ENCODE peak calls at places on chromosomes 5 and 9, in five cellular contexts. L is Caco-2, A is progenitor cell of endocrine pancreas, E is nephron progenitor cell, R is activated B cell treated with CpG ODN at 0.5 μM for 24 hours. Z is an unnamed sample.

GRCh38 chr9:123562844-123563346 is 206.9 kb downstream of the CRB2 start:
- DNase-seq in L (no peak), A (no peak), E (no peak), R (no peak), Z (no peak)

GRCh38 chr9:113416149-113416726 is 5.7 kb downstream of the C9orf43 start:
- DNase-seq in L (no peak), A (no peak), E (no peak), R (no peak), Z (no peak)

GRCh38 chr5:160260881-160261815 is 31.8 kb downstream of the FABP6 start:
- DNase-seq in L (peak; percentile 88), A (peak; percentile 43), E (no peak), R (no peak), Z (peak; percentile 71)

GRCh38 chr5:26757941-26758340 is 280.4 kb downstream of the CDH9 start:
- DNase-seq in L (no peak), A (no peak), E (no peak), R (no peak), Z (no peak)

GRCh38 chr9:31135567-31135966 is 1248.9 kb upstream of the ACO1 start:
- DNase-seq in L (no peak), A (no peak), E (no peak), R (no peak), Z (no peak)

GRCh38 chr9:33065157-33066076 is 11.1 kb downstream of the SMU1 start:
- DNase-seq in L (no peak), A (no peak), E (no peak), R (no peak), Z (no peak)

GRCh38 chr9:14281136-14281795 is 32.7 kb downstream of the NFIB start:
- DNase-seq in L (no peak), A (no peak), E (no peak), R (no peak), Z (no peak)

GRCh38 chr9:13845460-13845859 is 468.5 kb downstream of the NFIB start:
- DNase-seq in L (no peak), A (no peak), E (no peak), R (no peak), Z (no peak)

GRCh38 chr9:122498883-122499288 is 11.7 kb upstream of the OR1J2 start:
- DNase-seq in L (peak; percentile 61), A (no peak), E (no peak), R (no peak), Z (peak; percentile 3)

GRCh38 chr5:102295534-102296228 is 403 bp downstream of the SLCO4C1 start:
- DNase-seq in L (no peak), A (peak; percentile 24), E (peak; percentile 42), R (no peak), Z (peak; percentile 34)

GRCh38 chr5:35436441-35437057 is 181.1 kb upstream of the SPEF2 start:
- DNase-seq in L (peak; percentile 47), A (no peak), E (no peak), R (no peak), Z (no peak)

GRCh38 chr5:116685069-116685468 is 110.4 kb upstream of the SEMA6A start:
- DNase-seq in L (no peak), A (no peak), E (no peak), R (no peak), Z (no peak)

GRCh38 chr9:96186601-96187011 is 115.4 kb downstream of the HSD17B3 start:
- DNase-seq in L (peak; percentile 61), A (peak; percentile 18), E (peak; percentile 73), R (no peak), Z (peak; percentile 33)

GRCh38 chr5:36443941-36444340 is 142.2 kb upstream of the RANBP3L start:
- DNase-seq in L (no peak), A (no peak), E (no peak), R (no peak), Z (no peak)

GRCh38 chr9:21991039-21991959 is 2.9 kb downstream of the CDKN2A start:
- DNase-seq in L (no peak), A (no peak), E (no peak), R (no peak), Z (no peak)

GRCh38 chr9:114677418-114677817 is 4.6 kb downstream of the TEX48 start:
- DNase-seq in L (no peak), A (no peak), E (no peak), R (no peak), Z (peak; percentile 76)

GRCh38 chr9:69324549-69325401 is at the start of gene ENTREP1:
- DNase-seq in L (peak; percentile 4), A (peak; percentile 53), E (peak; percentile 61), R (no peak), Z (peak; percentile 75)

GRCh38 chr9:132006657-132007370 is 72.9 kb downstream of the MED27 start:
- DNase-seq in L (no peak), A (no peak), E (no peak), R (no peak), Z (no peak)

GRCh38 chr5:154355141-154355611 is 90.6 kb upstream of the SAP30L start:
- DNase-seq in L (no peak), A (no peak), E (no peak), R (no peak), Z (no peak)

GRCh38 chr5:154359222-154359583 is 86.6 kb upstream of the SAP30L start:
- DNase-seq in L (no peak), A (no peak), E (peak; percentile 58), R (no peak), Z (no peak)

GRCh38 chr5:154358410-154359221 is 87.2 kb upstream of the SAP30L start:
- DNase-seq in L (no peak), A (no peak), E (no peak), R (no peak), Z (no peak)

GRCh38 chr5:154356256-154356655 is 89.5 kb upstream of the SAP30L start:
- DNase-seq in L (no peak), A (no peak), E (no peak), R (no peak), Z (peak; percentile 27)

DNA sequence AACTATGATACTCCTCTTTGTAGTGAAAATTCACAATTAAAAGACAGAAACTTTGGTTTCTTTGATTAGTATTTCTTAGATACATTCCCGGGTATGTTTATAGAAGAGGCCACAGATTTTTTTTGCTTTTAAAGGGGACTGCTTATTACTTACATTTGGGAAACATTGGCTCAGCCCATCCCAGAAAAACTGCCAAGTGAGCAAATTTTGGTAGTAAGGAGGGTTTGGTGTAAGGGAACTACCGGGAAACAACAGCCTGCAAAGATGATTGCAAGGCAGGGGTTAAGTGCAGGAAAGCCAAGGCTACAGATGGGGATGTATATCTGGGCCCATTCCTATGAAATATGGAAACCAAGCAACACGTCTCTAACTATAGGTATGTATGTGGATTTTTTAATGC is 88.8 kb upstream of the SAP30L start:
- DNase-seq in L (no peak), A (no peak), E (no peak), R (no peak), Z (no peak)
- TF ChIP-seq CTCF in L (no peak), A (no peak), E (no peak), R (no peak), Z (no peak)

GRCh38 chr9:88280816-88281382 is 107.3 kb upstream of the SPIN1 start:
- DNase-seq in L (peak; percentile 25), A (no peak), E (no peak), R (no peak), Z (peak; percentile 16)
- TF ChIP-seq CTCF in L (no peak), A (no peak), E (no peak), R (no peak), Z (no peak)

GRCh38 chr9:78021692-78022091 is 9.9 kb downstream of the GNAQ start:
- DNase-seq in L (no peak), A (no peak), E (no peak), R (no peak), Z (no peak)
- TF ChIP-seq CTCF in L (no peak), A (no peak), E (no peak), R (no peak), Z (no peak)

DNA sequence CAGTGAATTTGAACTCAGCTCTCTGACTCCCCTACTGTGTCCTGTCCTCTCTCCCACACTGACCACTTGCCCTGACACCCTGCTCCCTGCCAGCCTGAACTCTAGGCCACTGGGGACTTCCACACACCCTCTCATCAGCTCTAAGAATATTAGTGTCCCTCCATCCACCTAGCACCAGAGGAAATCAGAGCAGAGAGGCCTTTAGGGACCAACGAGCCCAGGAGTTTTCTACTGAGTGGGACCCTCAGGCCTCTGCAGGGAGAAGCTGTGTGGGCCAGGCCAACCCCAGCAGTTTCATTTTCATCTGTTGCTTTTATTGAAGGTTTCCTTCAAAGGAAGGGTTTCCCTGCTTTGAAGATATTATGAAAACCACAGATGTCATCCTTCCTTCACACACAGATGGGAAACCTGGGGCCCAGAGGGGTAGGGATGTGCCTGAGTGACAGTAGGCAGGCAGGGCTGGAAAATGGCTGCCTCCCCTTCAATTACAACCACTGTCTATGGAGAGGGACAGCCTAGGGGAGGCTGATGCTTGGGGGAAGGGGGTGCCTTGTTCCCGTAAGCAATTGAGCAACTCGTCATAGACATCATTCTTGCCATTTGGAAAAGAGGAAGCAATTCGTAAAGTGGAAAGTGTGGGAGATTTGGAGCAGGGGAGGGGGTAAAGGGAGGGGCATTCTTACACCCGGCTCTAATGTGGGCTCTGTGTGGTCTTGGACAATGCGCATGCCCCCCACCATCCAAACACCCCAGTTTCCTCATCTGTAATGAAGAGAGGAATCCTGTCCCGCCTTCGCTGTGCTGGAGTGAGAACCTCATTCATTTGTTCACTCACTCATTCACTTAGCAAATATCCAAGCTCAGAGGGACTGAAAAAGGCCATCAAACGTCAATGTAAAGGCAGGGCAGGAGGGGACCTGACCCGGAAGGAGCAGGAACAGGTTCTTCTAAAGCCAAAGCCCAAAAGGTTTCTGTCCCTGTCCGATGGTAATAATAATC is 3.9 kb downstream of the GLIPR2 start:
- DNase-seq in L (no peak), A (no peak), E (no peak), R (no peak), Z (no peak)
- TF ChIP-seq CTCF in L (no peak), A (no peak), E (no peak), R (no peak), Z (no peak)